ENCODE peak calls at places on chromosome 2, in eight cellular contexts. C, L, D, Y, I, J, M and Z are unnamed samples.

GRCh38 chr2:61434314-61434713 is 36.6 kb downstream of the USP34 start:
- DNase-seq in C (no peak), L (peak; percentile 53), D (no peak), Y (no peak), I (no peak), J (no peak), M (no peak), Z (no peak)

GRCh38 chr2:233063269-233063975 is 3.3 kb downstream of the INPP5D start:
- DNase-seq in C (no peak), L (no peak), D (no peak), Y (no peak), I (no peak), J (no peak), M (no peak), Z (no peak)

GRCh38 chr2:197871780-197872456 is 67.5 kb downstream of the PLCL1 start:
- DNase-seq in C (no peak), L (no peak), D (no peak), Y (no peak), I (no peak), J (no peak), M (no peak), Z (no peak)

GRCh38 chr2:85545780-85546240 is 6.8 kb downstream of the MAT2A start:
- DNase-seq in C (no peak), L (no peak), D (no peak), Y (no peak), I (peak; percentile 61), J (no peak), M (no peak), Z (no peak)

GRCh38 chr2:47551800-47552525 is 149.0 kb downstream of the MSH2 start:
- DNase-seq in C (no peak), L (no peak), D (no peak), Y (no peak), I (no peak), J (no peak), M (no peak), Z (no peak)

GRCh38 chr2:188475945-188476344 is 184.3 kb downstream of the GULP1 start:
- DNase-seq in C (no peak), L (peak; percentile 40), D (no peak), Y (no peak), I (no peak), J (no peak), M (no peak), Z (peak; percentile 96)

GRCh38 chr2:6812857-6813530 is 52.7 kb downstream of the CMPK2 start:
- DNase-seq in C (no peak), L (no peak), D (no peak), Y (no peak), I (no peak), J (no peak), M (no peak), Z (no peak)

GRCh38 chr2:12052771-12053170 is 306.3 kb downstream of the LPIN1 start:
- DNase-seq in C (no peak), L (no peak), D (no peak), Y (no peak), I (no peak), J (no peak), M (no peak), Z (no peak)

GRCh38 chr2:175010848-175011254 is 5.7 kb upstream of the CHN1 start:
- DNase-seq in C (no peak), L (no peak), D (no peak), Y (no peak), I (no peak), J (no peak), M (no peak), Z (no peak)

GRCh38 chr2:190407662-190408537 is at the start of gene MFSD6:
- DNase-seq in C (peak; percentile 65), L (peak; percentile 5), D (peak; percentile 61), Y (peak; percentile 65), I (peak; percentile 47), J (peak; percentile 48), M (no peak), Z (no peak)

GRCh38 chr2:240995041-240995960 is 3.1 kb upstream of the SNED1 start:
- DNase-seq in C (peak; percentile 41), L (no peak), D (no peak), Y (no peak), I (no peak), J (no peak), M (no peak), Z (no peak)

GRCh38 chr2:96831679-96832078 is 12.1 kb downstream of the ANKRD23 start:
- DNase-seq in C (no peak), L (no peak), D (no peak), Y (no peak), I (no peak), J (no peak), M (no peak), Z (no peak)